ENCODE peak calls at places on chromosomes 7 and 10, in ten cellular contexts. N, W, Z, G, J, L, Y, E, C and K are unnamed samples.

GRCh38 chr7:115775981-115776380 is 254.6 kb downstream of the TFEC start:
- DNase-seq in N (no peak), W (peak), Z (no peak), G (no peak), J (no peak), L (no peak), Y (no peak), E (no peak), C (no peak), K (no peak)

GRCh38 chr10:132443998-132444876 is 47.2 kb downstream of the PWWP2B start:
- DNase-seq in N (no peak), W (no peak), Z (no peak), G (no peak), J (no peak), L (peak), Y (no peak), E (no peak), C (peak), K (no peak)

GRCh38 chr10:71371750-71372166 is 25.0 kb upstream of the CDH23 start:
- DNase-seq in N (no peak), W (no peak), Z (no peak), G (no peak), J (no peak), L (no peak), Y (no peak), E (no peak), C (peak), K (no peak)

GRCh38 chr10:85152488-85152887 is 824.1 kb downstream of the CCSER2 start:
- DNase-seq in N (no peak), W (no peak), Z (no peak), G (no peak), J (no peak), L (no peak), Y (no peak), E (no peak), C (no peak), K (no peak)

GRCh38 chr10:103645141-103646054 is 151.9 kb downstream of the NEURL1 start:
- DNase-seq in N (no peak), W (peak), Z (peak), G (peak), J (peak), L (peak), Y (peak), E (no peak), C (no peak), K (no peak)

GRCh38 chr7:4052126-4052525 is 630.0 kb upstream of the FOXK1 start:
- DNase-seq in N (no peak), W (no peak), Z (no peak), G (no peak), J (no peak), L (no peak), Y (no peak), E (no peak), C (no peak), K (no peak)

GRCh38 chr7:11450246-11450645 is 381.8 kb downstream of the THSD7A start:
- DNase-seq in N (no peak), W (peak), Z (no peak), G (no peak), J (no peak), L (no peak), Y (no peak), E (no peak), C (no peak), K (no peak)

GRCh38 chr7:7265676-7266075 is 83.3 kb downstream of the C1GALT1 start:
- DNase-seq in N (no peak), W (no peak), Z (no peak), G (no peak), J (no peak), L (no peak), Y (no peak), E (no peak), C (no peak), K (no peak)

GRCh38 chr7:69968969-69969368 is 370.7 kb downstream of the AUTS2 start:
- DNase-seq in N (no peak), W (no peak), Z (no peak), G (no peak), J (no peak), L (no peak), Y (no peak), E (no peak), C (no peak), K (no peak)

GRCh38 chr10:30553018-30553624 is 76.4 kb downstream of the LYZL2 start:
- DNase-seq in N (no peak), W (no peak), Z (no peak), G (peak), J (no peak), L (peak), Y (no peak), E (no peak), C (no peak), K (no peak)

GRCh38 chr7:414681-415560 is 104.7 kb downstream of the PDGFA start:
- DNase-seq in N (no peak), W (no peak), Z (no peak), G (no peak), J (peak), L (peak), Y (no peak), E (no peak), C (no peak), K (peak)

GRCh38 chr10:106506509-106507265 is 657.8 kb downstream of the SORCS1 start:
- DNase-seq in N (no peak), W (peak), Z (no peak), G (no peak), J (no peak), L (no peak), Y (no peak), E (no peak), C (no peak), K (no peak)

GRCh38 chr10:129901389-129902045 is 62.6 kb downstream of the EBF3 start:
- DNase-seq in N (no peak), W (no peak), Z (no peak), G (no peak), J (no peak), L (no peak), Y (no peak), E (no peak), C (no peak), K (no peak)

GRCh38 chr10:128310966-128311658 is 184.9 kb upstream of the MKI67 start:
- DNase-seq in N (no peak), W (no peak), Z (no peak), G (no peak), J (no peak), L (peak), Y (no peak), E (no peak), C (no peak), K (no peak)

GRCh38 chr7:1085910-1086421 is 1.9 kb upstream of the GPER1 start:
- DNase-seq in N (no peak), W (no peak), Z (no peak), G (no peak), J (no peak), L (no peak), Y (no peak), E (no peak), C (peak), K (no peak)

GRCh38 chr10:42691361-42692120 is 53.2 kb upstream of the ZNF33B start:
- DNase-seq in N (no peak), W (no peak), Z (no peak), G (no peak), J (no peak), L (no peak), Y (no peak), E (no peak), C (no peak), K (no peak)

GRCh38 chr7:17732083-17732482 is 208.2 kb downstream of the SNX13 start:
- DNase-seq in N (no peak), W (no peak), Z (no peak), G (no peak), J (no peak), L (no peak), Y (no peak), E (no peak), C (no peak), K (no peak)

GRCh38 chr10:53699684-53700083 is 927.1 kb upstream of the MBL2 start:
- DNase-seq in N (no peak), W (no peak), Z (no peak), G (no peak), J (no peak), L (no peak), Y (no peak), E (no peak), C (no peak), K (no peak)

GRCh38 chr10:86520871-86521619 is 547 bp downstream of the WAPL start:
- DNase-seq in N (peak), W (peak), Z (peak), G (no peak), J (peak), L (peak), Y (peak), E (peak), C (peak), K (no peak)

GRCh38 chr7:84533209-84533608 is 338.6 kb upstream of the SEMA3A start:
- DNase-seq in N (no peak), W (no peak), Z (no peak), G (no peak), J (no peak), L (peak), Y (no peak), E (no peak), C (no peak), K (no peak)

GRCh38 chr7:146885231-146885630 is 768.6 kb downstream of the CNTNAP2 start:
- DNase-seq in N (no peak), W (no peak), Z (no peak), G (no peak), J (no peak), L (no peak), Y (no peak), E (no peak), C (no peak), K (no peak)

GRCh38 chr10:71213127-71213616 is 802 bp downstream of the UNC5B start:
- DNase-seq in N (no peak), W (peak), Z (no peak), G (peak), J (peak), L (peak), Y (peak), E (no peak), C (peak), K (no peak)

GRCh38 chr10:103193820-103194529 is 903 bp upstream of the NT5C2 start:
- DNase-seq in N (no peak), W (peak), Z (no peak), G (peak), J (no peak), L (peak), Y (no peak), E (no peak), C (no peak), K (no peak)

GRCh38 chr7:17668122-17668521 is 272.2 kb downstream of the SNX13 start:
- DNase-seq in N (no peak), W (no peak), Z (no peak), G (no peak), J (no peak), L (no peak), Y (no peak), E (no peak), C (no peak), K (no peak)

DNA sequence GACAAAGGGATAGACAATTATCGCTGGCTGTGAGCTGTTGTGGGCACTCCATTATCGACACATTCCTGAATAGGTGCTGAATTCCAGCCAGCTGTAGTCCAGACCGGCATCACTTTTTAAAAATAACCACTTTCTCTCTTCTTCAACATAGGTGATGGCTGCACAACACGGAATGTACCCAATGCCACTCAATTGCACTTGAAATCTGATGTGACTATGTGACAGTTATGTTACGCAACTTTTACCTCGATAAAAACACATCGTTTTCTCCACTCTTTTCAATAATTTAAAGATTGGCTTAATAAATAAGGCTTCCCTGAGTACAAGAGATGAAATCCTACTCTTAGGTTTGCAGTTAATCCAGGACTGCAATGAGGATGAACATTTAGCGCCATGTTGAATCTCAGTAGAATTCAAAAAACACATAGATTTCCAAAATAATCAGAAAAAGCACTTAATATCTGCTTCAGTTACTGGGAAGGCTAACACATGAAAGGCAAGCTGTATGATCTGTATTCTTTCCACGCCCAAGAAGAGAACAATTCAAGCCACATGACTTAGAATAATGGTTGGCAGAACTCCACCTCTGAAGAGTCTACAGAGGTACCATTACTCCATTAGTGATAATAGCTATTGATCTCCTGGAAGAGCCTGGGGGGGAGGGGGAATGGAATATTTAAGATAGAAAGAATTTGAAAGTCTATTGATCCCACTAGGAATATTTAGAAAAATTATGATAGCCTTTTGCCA is 3.6 kb downstream of the YWHAG start:
- DNase-seq in N (no peak), W (no peak), Z (no peak), G (no peak), J (no peak), L (no peak), Y (no peak), E (no peak), C (no peak), K (no peak)
- TF ChIP-seq CTCF in N (no peak), W (no peak), Z (no peak), G (no peak), J (no peak), L (no peak), Y (no peak), E (no peak), C (no peak), K (no peak)

DNA sequence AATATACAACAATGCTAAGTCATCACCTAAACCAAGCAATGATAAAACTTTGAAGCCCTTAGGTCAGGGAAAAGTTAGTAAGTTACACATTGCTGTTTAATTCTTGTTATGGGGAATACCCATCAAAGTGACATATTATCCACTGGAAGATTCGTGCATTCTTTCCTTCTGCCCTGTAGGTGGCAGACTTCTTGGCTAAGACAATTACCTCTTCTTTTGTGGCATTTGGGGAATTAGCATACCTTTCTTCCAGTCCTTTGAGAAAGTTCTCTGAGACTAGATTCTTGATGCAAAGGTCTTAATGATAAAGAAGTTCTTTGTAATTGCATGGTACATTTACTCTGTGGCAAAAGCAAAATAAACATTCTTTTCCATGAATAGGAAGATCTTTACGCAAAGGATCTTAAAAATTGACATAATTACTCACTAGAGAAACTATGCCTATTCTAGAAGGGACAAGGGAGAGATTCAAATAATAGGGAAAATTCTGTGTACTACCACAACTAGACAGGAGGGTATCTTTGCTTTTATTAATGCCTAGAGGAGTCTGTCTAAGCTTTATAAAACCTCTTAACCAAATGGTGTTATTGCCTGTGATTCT is 395.9 kb downstream of the GRM8 start:
- DNase-seq in N (no peak), W (peak), Z (no peak), G (no peak), J (no peak), L (no peak), Y (no peak), E (no peak), C (peak), K (no peak)
- TF ChIP-seq CTCF in N (peak), W (peak), Z (peak), G (no peak), J (peak), L (peak), Y (no peak), E (no peak), C (peak), K (peak)

GRCh38 chr10:707861-708260 is 18.4 kb upstream of the DIP2C start:
- DNase-seq in N (no peak), W (no peak), Z (no peak), G (no peak), J (no peak), L (no peak), Y (no peak), E (no peak), C (no peak), K (no peak)
- TF ChIP-seq CTCF in N (no peak), W (no peak), Z (no peak), G (no peak), J (no peak), L (no peak), Y (no peak), E (no peak), C (no peak), K (no peak)

GRCh38 chr10:116122126-116122525 is 150.9 kb downstream of the GFRA1 start:
- DNase-seq in N (no peak), W (no peak), Z (no peak), G (no peak), J (no peak), L (no peak), Y (no peak), E (no peak), C (no peak), K (no peak)

GRCh38 chr10:116122664-116123063 is 150.3 kb downstream of the GFRA1 start:
- DNase-seq in N (no peak), W (no peak), Z (no peak), G (no peak), J (no peak), L (no peak), Y (no peak), E (no peak), C (no peak), K (no peak)

GRCh38 chr10:116124777-116125176 is 148.2 kb downstream of the GFRA1 start:
- DNase-seq in N (no peak), W (no peak), Z (no peak), G (no peak), J (no peak), L (peak), Y (no peak), E (no peak), C (no peak), K (no peak)

GRCh38 chr10:116118851-116119250 is 154.2 kb downstream of the GFRA1 start:
- DNase-seq in N (no peak), W (no peak), Z (no peak), G (no peak), J (no peak), L (no peak), Y (no peak), E (no peak), C (no peak), K (no peak)

DNA sequence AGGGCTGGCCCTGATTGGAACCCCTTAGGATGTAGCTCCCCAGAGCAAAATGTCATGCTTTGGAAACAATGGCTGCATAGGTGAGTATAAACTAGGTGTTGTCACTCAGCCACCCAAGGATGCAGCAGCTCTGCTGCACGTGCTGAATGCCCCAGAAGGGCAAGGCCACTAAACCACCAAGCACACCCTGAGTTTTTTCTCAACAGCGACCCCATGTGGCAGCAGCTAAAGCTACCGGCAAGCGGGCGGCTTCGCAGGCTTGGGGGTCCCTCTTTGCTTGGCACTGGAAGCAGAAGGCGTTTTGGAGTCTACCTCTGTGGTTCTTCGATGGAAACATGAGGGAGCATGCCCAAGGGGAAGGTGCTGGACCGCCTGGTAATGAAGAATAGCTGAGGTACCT is 152.3 kb downstream of the GFRA1 start:
- DNase-seq in N (peak), W (no peak), Z (no peak), G (no peak), J (no peak), L (peak), Y (no peak), E (no peak), C (no peak), K (no peak)
- TF ChIP-seq CTCF in N (peak), W (no peak), Z (peak), G (no peak), J (peak), L (peak), Y (no peak), E (no peak), C (peak), K (peak)

GRCh38 chr7:79298145-79298760 is 155.2 kb downstream of the MAGI2 start:
- DNase-seq in N (peak), W (peak), Z (no peak), G (no peak), J (no peak), L (peak), Y (no peak), E (no peak), C (peak), K (no peak)
- TF ChIP-seq CTCF in N (peak), W (peak), Z (peak), G (peak), J (peak), L (peak), Y (peak), E (peak), C (peak), K (peak)

DNA sequence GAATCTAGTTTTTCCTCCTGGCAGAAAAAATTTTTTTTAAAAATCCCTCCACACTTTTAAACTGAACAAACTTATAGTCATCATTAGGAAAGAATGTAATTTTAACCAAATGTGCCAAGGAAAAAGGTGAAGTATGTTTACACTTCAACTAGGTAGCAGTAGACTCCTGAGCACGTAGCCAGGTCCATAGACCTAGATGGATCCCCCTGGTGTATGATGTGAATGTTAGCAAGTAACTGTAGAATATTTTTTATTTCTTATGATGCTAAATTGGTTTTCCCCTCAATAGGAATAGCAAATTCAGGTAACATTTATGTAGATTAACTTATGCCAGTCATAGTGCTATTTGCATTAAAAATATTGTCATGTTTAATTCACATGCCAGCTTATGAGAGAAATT is 19.6 kb downstream of the CABCOCO1 start:
- DNase-seq in N (no peak), W (peak), Z (no peak), G (no peak), J (no peak), L (no peak), Y (no peak), E (no peak), C (no peak), K (no peak)
- TF ChIP-seq CTCF in N (no peak), W (no peak), Z (no peak), G (no peak), J (no peak), L (peak), Y (no peak), E (no peak), C (no peak), K (peak)

DNA sequence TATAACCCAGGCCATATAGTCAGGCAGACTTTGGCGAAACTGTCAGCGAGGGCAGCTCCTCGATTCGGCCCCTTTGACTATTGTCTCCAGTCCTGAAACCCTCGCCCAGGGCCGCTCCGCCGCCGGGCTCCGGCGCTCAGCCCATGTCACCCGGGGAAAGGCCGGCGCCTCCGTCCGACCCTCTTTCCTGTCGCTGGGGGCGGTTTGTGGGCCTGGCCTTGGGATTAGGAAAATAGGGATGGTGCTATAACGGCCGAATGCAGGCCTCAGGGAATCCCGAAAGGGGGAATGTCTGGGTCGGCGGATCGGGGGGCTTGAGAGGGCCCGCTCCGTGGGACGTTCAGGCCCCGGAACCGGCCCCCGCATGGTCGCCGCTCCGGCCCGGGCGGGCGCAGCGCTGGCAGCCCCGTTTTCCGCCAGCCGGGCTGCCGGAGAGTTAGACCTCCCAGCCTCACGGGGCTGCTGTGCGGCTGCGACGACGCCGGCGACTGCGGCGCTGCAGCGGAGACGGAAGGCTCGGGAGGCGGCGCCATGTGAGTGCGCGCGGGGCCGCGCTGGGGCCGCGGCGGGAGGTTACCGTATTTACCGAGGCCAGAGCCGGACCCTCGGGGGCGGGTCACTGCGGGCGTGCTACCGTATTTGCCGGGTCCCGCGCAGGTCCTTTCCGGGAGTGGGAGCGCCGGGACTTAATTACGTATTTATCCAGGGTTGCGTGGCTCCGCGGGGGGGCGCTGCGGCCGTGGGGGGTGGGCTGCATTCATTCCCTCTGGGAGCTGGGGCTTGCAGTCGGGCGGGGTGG is 25.9 kb downstream of the ZNF775 start:
- DNase-seq in N (peak), W (peak), Z (peak), G (peak), J (peak), L (peak), Y (peak), E (peak), C (peak), K (peak)
- TF ChIP-seq CTCF in N (peak), W (peak), Z (no peak), G (no peak), J (peak), L (peak), Y (peak), E (peak), C (peak), K (peak)